ENCODE peak calls at places on chromosomes 12 and 14, in nine cellular contexts. M is hepatocyte; H is CD8-positive, alpha-beta T cell; J is astrocyte; Y is left ventricle myocardium inferior; T is astrocyte of the spinal cord; G is NB4; K is dorsolateral prefrontal cortex; Z is left lung. F is an unnamed sample.

GRCh38 chr12:54395545-54395944 is 11.0 kb upstream of the ZNF385A start:
- DNase-seq in M (no peak), H (no peak), J (no peak), Y (no peak), T (no peak), G (no peak), K (no peak), Z (peak), F (no peak)

GRCh38 chr12:750356-751191 is 1.8 kb upstream of the WNK1 start:
- DNase-seq in M (no peak), H (no peak), J (no peak), Y (no peak), T (no peak), G (peak), K (no peak), Z (no peak), F (no peak)

GRCh38 chr14:43894534-43894933 is 612.5 kb downstream of the FSCB start:
- DNase-seq in M (no peak), H (no peak), J (no peak), Y (no peak), T (no peak), G (peak), K (no peak), Z (no peak), F (no peak)

GRCh38 chr12:79373896-79374499 is 316.8 kb downstream of the PAWR start:
- DNase-seq in M (peak), H (no peak), J (no peak), Y (no peak), T (peak), G (peak), K (no peak), Z (no peak), F (peak)

GRCh38 chr12:13204428-13204827 is 7.9 kb downstream of the EMP1 start:
- DNase-seq in M (no peak), H (no peak), J (peak), Y (no peak), T (peak), G (no peak), K (no peak), Z (no peak), F (no peak)

GRCh38 chr12:108305520-108305919 is 33.6 kb downstream of the CMKLR1 start:
- DNase-seq in M (peak), H (no peak), J (peak), Y (peak), T (peak), G (peak), K (peak), Z (peak), F (peak)

GRCh38 chr14:105529506-105530445 is 3.4 kb downstream of the TMEM121 start:
- DNase-seq in M (peak), H (no peak), J (no peak), Y (no peak), T (no peak), G (no peak), K (no peak), Z (no peak), F (no peak)

GRCh38 chr14:61698216-61698980 is 3.1 kb downstream of the HIF1A start:
- DNase-seq in M (no peak), H (no peak), J (no peak), Y (no peak), T (peak), G (peak), K (no peak), Z (no peak), F (no peak)

GRCh38 chr12:32115404-32116104 is 8.9 kb downstream of the BICD1 start:
- DNase-seq in M (peak), H (no peak), J (peak), Y (peak), T (peak), G (peak), K (no peak), Z (peak), F (peak)

GRCh38 chr12:2959508-2960431 is 573 bp downstream of the TEAD4 start:
- DNase-seq in M (peak), H (no peak), J (peak), Y (peak), T (peak), G (no peak), K (peak), Z (peak), F (peak)

GRCh38 chr12:38713294-38713693 is 192.1 kb downstream of the CPNE8 start:
- DNase-seq in M (no peak), H (no peak), J (no peak), Y (no peak), T (no peak), G (no peak), K (no peak), Z (no peak), F (no peak)

GRCh38 chr12:15534322-15534721 is 212.0 kb downstream of the PTPRO start:
- DNase-seq in M (no peak), H (no peak), J (no peak), Y (no peak), T (peak), G (peak), K (no peak), Z (no peak), F (peak)

GRCh38 chr14:38623661-38624060 is 367.8 kb upstream of the CLEC14A start:
- DNase-seq in M (no peak), H (no peak), J (no peak), Y (no peak), T (no peak), G (no peak), K (no peak), Z (no peak), F (peak)

GRCh38 chr14:69574266-69574953 is at the start of gene CCDC177:
- DNase-seq in M (peak), H (peak), J (no peak), Y (no peak), T (peak), G (peak), K (peak), Z (peak), F (no peak)

GRCh38 chr12:19482036-19482435 is 42.7 kb downstream of the AEBP2 start:
- DNase-seq in M (no peak), H (no peak), J (no peak), Y (no peak), T (no peak), G (no peak), K (no peak), Z (no peak), F (no peak)

GRCh38 chr12:93322784-93323183 is 54.9 kb upstream of the NUDT4 start:
- DNase-seq in M (no peak), H (no peak), J (peak), Y (no peak), T (peak), G (no peak), K (no peak), Z (no peak), F (peak)

GRCh38 chr12:127162902-127163301 is 1104.1 kb upstream of the TMEM132C start:
- DNase-seq in M (peak), H (peak), J (peak), Y (no peak), T (peak), G (peak), K (no peak), Z (no peak), F (peak)

GRCh38 chr12:92144631-92145480 is 790 bp downstream of the BTG1 start:
- DNase-seq in M (peak), H (peak), J (peak), Y (peak), T (peak), G (peak), K (peak), Z (peak), F (peak)

GRCh38 chr12:92146497-92146828 is 817 bp upstream of the BTG1 start:
- DNase-seq in M (no peak), H (no peak), J (peak), Y (no peak), T (no peak), G (no peak), K (no peak), Z (no peak), F (no peak)

GRCh38 chr12:92146865-92147264 is 1.2 kb upstream of the BTG1 start:
- DNase-seq in M (no peak), H (no peak), J (no peak), Y (no peak), T (no peak), G (peak), K (no peak), Z (no peak), F (peak)

GRCh38 chr12:92145481-92145730 is 240 bp downstream of the BTG1 start:
- DNase-seq in M (no peak), H (no peak), J (no peak), Y (no peak), T (no peak), G (no peak), K (no peak), Z (no peak), F (no peak)

GRCh38 chr12:92145731-92146496 is at the start of gene BTG1:
- DNase-seq in M (peak), H (peak), J (peak), Y (peak), T (peak), G (peak), K (peak), Z (peak), F (peak)
- TF ChIP-seq CTCF in M (no peak), H (no peak), J (no peak), Y (no peak), T (no peak), G (no peak), K (peak), Z (no peak), F (no peak)

GRCh38 chr14:101186544-101186943 is 283.0 kb upstream of the RTL1 start:
- DNase-seq in M (no peak), H (no peak), J (no peak), Y (no peak), T (no peak), G (no peak), K (no peak), Z (no peak), F (no peak)
- H3K4me3 ChIP-seq in M (no peak), H (no peak), J (no peak), Y (no peak), T (no peak), G (no peak), K (no peak), Z (no peak), F (no peak)

GRCh38 chr14:78164226-78164853 is 5.8 kb upstream of the NRXN3 start:
- DNase-seq in M (peak), H (no peak), J (no peak), Y (no peak), T (no peak), G (peak), K (no peak), Z (no peak), F (no peak)
- TF ChIP-seq CTCF in M (peak), H (no peak), J (peak), Y (peak), T (peak), G (peak), K (peak), Z (peak), F (no peak)

GRCh38 chr12:62192486-62193250 is 67.5 kb upstream of the USP15 start:
- DNase-seq in M (peak), H (peak), J (peak), Y (peak), T (peak), G (peak), K (peak), Z (peak), F (peak)
- H3K4me3 ChIP-seq in M (peak), H (peak), J (peak), Y (peak), T (peak), G (no peak), K (peak), Z (peak), F (peak)

DNA sequence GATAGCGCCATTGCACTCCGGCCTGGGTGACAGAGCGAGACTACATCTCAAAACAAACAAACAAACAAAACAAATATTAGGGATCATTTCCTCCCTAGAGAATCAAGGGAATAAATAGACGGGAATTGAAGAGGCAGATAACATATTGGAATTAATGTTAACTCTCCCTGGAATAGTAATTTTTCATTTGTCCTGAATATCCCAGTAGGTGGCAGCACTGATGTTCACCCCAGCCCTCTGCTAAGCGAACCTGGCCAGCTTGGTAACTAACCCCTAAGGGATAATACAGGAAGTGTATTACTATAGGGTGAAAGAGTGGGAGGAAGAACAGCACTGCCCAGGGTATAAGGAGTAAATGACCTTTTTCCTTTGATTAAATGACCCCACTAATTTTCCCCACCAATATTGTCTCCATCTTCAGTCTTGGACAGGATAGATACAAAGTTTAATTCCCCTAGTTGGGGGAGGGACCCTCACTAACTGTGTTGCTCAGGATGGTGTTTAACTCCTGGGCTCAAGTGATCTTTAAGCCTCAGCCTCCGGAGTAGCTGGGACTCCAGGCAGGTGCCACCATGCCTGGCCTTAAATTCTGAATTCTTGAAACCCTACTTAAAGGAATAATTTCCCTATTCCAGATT is 40.5 kb downstream of the SLC2A14 start:
- DNase-seq in M (peak), H (peak), J (peak), Y (no peak), T (peak), G (peak), K (no peak), Z (peak), F (peak)
- TF ChIP-seq CTCF in M (peak), H (peak), J (peak), Y (peak), T (peak), G (peak), K (peak), Z (peak), F (peak)

GRCh38 chr14:89672636-89673279 is 255.7 kb upstream of the FOXN3 start:
- DNase-seq in M (peak), H (no peak), J (no peak), Y (peak), T (no peak), G (no peak), K (no peak), Z (peak), F (no peak)
- H3K4me3 ChIP-seq in M (no peak), H (no peak), J (no peak), Y (no peak), T (no peak), G (no peak), K (no peak), Z (no peak), F (no peak)

GRCh38 chr12:5184159-5184558 is 140.5 kb downstream of the KCNA5 start:
- DNase-seq in M (no peak), H (no peak), J (no peak), Y (no peak), T (no peak), G (no peak), K (no peak), Z (no peak), F (no peak)
- TF ChIP-seq CTCF in M (no peak), H (no peak), J (no peak), Y (no peak), T (no peak), G (no peak), K (no peak), Z (no peak), F (no peak)